ENCODE peak calls at places on chromosome 21, in four cellular contexts. W is kidney epithelial cell, P is astrocyte of the spinal cord, C is brain microvascular endothelial cell. V is an unnamed sample.

GRCh38 chr21:28883931-28884330 is 108.7 kb downstream of the LTN1 start:
- DNase-seq in W (no peak), P (no peak), C (no peak), V (no peak)

GRCh38 chr21:41663805-41664788 is 102.8 kb downstream of the RIPK4 start:
- DNase-seq in W (no peak), P (peak), C (peak), V (no peak)

GRCh38 chr21:28069446-28069845 is 923.2 kb downstream of the LTN1 start:
- DNase-seq in W (no peak), P (peak), C (peak), V (peak)

GRCh38 chr21:17858764-17859163 is 39.6 kb upstream of the C21orf91 start:
- DNase-seq in W (no peak), P (no peak), C (no peak), V (no peak)

GRCh38 chr21:41744028-41744940 is 22.6 kb downstream of the RIPK4 start:
- DNase-seq in W (no peak), P (no peak), C (no peak), V (no peak)

GRCh38 chr21:14773777-14774345 is 227.7 kb upstream of the SAMSN1 start:
- DNase-seq in W (no peak), P (peak), C (peak), V (peak)

GRCh38 chr21:41379901-41380300 is 18.1 kb downstream of the MX2 start:
- DNase-seq in W (no peak), P (no peak), C (no peak), V (no peak)

GRCh38 chr21:15687208-15687607 is 42.6 kb upstream of the USP25 start:
- DNase-seq in W (no peak), P (no peak), C (peak), V (no peak)

GRCh38 chr21:24046816-24047443 is 1560.4 kb downstream of the MRPL39 start:
- DNase-seq in W (no peak), P (peak), C (no peak), V (no peak)

GRCh38 chr21:46183910-46184624 is at the start of gene SPATC1L:
- DNase-seq in W (peak), P (peak), C (peak), V (peak)

GRCh38 chr21:41631564-41632461 is 123.9 kb upstream of the TMPRSS2 start:
- DNase-seq in W (no peak), P (peak), C (no peak), V (peak)

GRCh38 chr21:42081138-42081537 is 10.0 kb downstream of the UMODL1 start:
- DNase-seq in W (no peak), P (no peak), C (peak), V (no peak)

GRCh38 chr21:17802568-17802967 is 16.6 kb downstream of the C21orf91 start:
- DNase-seq in W (peak), P (peak), C (peak), V (no peak)

GRCh38 chr21:46155514-46156377 is at the start of gene FTCD:
- DNase-seq in W (no peak), P (no peak), C (no peak), V (no peak)

GRCh38 chr21:41562101-41563000 is 54.4 kb upstream of the TMPRSS2 start:
- DNase-seq in W (no peak), P (no peak), C (no peak), V (no peak)

GRCh38 chr21:28133116-28133515 is 859.6 kb downstream of the LTN1 start:
- DNase-seq in W (no peak), P (no peak), C (no peak), V (peak)

GRCh38 chr21:27275294-27275927 is 308.5 kb upstream of the ADAMTS5 start:
- DNase-seq in W (peak), P (peak), C (peak), V (peak)

GRCh38 chr21:45950740-45951515 is 30.6 kb upstream of the COL6A1 start:
- DNase-seq in W (no peak), P (peak), C (peak), V (peak)

GRCh38 chr21:28492127-28492526 is 500.6 kb downstream of the LTN1 start:
- DNase-seq in W (no peak), P (no peak), C (no peak), V (no peak)

GRCh38 chr21:42245348-42246185 is 26.6 kb downstream of the ABCG1 start:
- DNase-seq in W (no peak), P (no peak), C (no peak), V (no peak)

GRCh38 chr21:46028547-46029200 is 47.1 kb downstream of the COL6A1 start:
- DNase-seq in W (no peak), P (no peak), C (no peak), V (peak)

GRCh38 chr21:26846036-26846931 is 1.1 kb upstream of the ADAMTS1 start:
- DNase-seq in W (no peak), P (peak), C (peak), V (peak)

GRCh38 chr21:39317134-39318090 is 4.0 kb upstream of the BRWD1 start:
- DNase-seq in W (no peak), P (no peak), C (no peak), V (no peak)

GRCh38 chr21:37793660-37794059 is 122.6 kb downstream of the KCNJ6 start:
- DNase-seq in W (no peak), P (peak), C (no peak), V (peak)

GRCh38 chr21:21137986-21138385 is 139.8 kb downstream of the NCAM2 start:
- DNase-seq in W (no peak), P (peak), C (peak), V (peak)

GRCh38 chr21:40466893-40467483 is 380.0 kb downstream of the DSCAM start:
- DNase-seq in W (no peak), P (peak), C (no peak), V (no peak)

GRCh38 chr21:14273736-14274538 is 58.0 kb downstream of the RBM11 start:
- DNase-seq in W (no peak), P (no peak), C (no peak), V (no peak)

GRCh38 chr21:30102881-30103280 is 63.7 kb downstream of the CLDN17 start:
- DNase-seq in W (no peak), P (no peak), C (no peak), V (no peak)

GRCh38 chr21:45874716-45875415 is 106.7 kb upstream of the COL6A1 start:
- DNase-seq in W (peak), P (peak), C (peak), V (peak)

GRCh38 chr21:25561668-25562641 is 45.3 kb downstream of the MRPL39 start:
- DNase-seq in W (no peak), P (peak), C (peak), V (peak)

GRCh38 chr21:41207401-41208388 is 39.7 kb downstream of the BACE2 start:
- DNase-seq in W (peak), P (peak), C (peak), V (peak)

GRCh38 chr21:35503646-35504045 is 454.5 kb upstream of the RUNX1 start:
- DNase-seq in W (no peak), P (peak), C (no peak), V (peak)
- H3K4me3 ChIP-seq in W (no peak), P (no peak), C (no peak), V (no peak)

DNA sequence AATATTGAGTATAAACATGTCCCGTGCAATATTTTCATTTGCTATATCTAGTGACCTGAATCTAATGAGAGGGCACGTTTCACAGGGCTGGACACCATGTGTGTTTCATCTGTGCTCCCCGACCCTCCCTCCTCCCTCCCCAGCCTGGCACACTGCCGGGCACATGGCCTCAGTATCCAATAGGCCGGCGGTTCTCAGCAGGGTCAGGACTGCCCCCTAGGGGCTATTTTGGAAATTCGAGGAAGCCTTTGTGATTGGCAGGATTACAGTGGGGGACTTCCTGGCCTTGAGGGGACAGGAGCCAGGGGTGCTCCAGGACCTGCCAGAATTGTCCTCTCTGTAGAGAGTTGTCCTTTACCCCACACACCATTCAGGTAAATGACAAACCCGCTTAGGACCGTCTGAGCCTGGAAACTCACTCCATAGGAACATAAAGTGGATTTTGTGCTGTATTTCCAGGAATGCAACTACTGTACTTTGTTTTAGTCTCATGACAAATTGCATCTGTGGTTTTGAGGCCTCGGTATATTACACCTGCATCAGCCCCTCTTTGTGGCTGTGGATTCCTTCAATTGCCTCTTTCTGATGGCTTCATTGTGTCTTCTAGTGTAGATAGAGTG is 109.5 kb upstream of the SIM2 start:
- DNase-seq in W (no peak), P (no peak), C (peak), V (peak)
- TF ChIP-seq CTCF in W (peak), P (peak), C (peak), V (peak)

DNA sequence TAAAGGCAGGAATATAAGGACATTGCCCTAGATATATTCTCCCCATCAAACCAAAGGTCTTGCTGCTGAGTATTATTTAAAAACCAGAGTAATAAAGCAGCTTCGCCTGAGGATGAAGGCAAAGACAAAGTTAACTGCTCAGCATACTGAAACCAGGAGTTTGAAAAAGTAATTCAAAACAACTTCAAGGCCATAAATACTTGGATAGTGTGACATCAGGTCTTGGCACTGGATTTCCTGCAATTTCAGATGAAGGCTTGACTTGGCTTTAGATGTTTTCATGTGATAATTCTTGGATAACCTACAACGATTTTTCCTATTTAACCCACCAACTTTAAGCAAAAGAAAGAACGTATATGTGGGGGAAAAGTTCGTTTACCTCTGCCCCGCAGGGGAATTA is 10.6 kb downstream of the SOD1 start:
- DNase-seq in W (no peak), P (no peak), C (no peak), V (peak)
- H3K4me3 ChIP-seq in W (no peak), P (no peak), C (no peak), V (no peak)

GRCh38 chr21:33588485-33589335 is at the start of gene DONSON:
- DNase-seq in W (no peak), P (peak), C (peak), V (peak)
- TF ChIP-seq CTCF in W (no peak), P (no peak), C (no peak), V (no peak)

GRCh38 chr21:44867999-44868700 is 5.3 kb downstream of the PTTG1IP start:
- DNase-seq in W (no peak), P (no peak), C (no peak), V (no peak)

GRCh38 chr21:44868707-44869106 is 4.8 kb downstream of the PTTG1IP start:
- DNase-seq in W (no peak), P (no peak), C (no peak), V (no peak)

GRCh38 chr21:44867464-44867863 is 6.0 kb downstream of the PTTG1IP start:
- DNase-seq in W (no peak), P (no peak), C (no peak), V (no peak)

GRCh38 chr21:44865561-44866280 is 7.8 kb downstream of the PTTG1IP start:
- DNase-seq in W (no peak), P (peak), C (no peak), V (no peak)

DNA sequence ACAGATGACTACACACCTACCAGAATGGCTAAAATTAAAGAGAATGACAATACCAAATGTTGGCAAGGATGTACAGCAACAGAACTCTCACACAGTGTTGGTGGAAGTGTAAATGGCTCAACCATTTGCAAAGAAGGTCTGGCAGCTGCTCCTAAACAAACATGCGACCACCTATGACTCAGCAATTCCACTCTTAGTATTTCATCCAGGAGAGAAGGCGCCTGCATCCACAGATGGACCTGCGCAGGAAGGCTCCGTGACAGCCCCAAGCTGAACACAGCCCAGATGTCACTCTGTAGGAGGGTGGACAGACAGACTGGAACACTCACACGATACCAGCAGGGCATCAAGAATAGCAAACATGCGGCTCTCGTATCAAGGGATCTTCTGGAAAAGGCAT is 6.7 kb downstream of the PTTG1IP start:
- DNase-seq in W (no peak), P (peak), C (peak), V (peak)
- H3K4me3 ChIP-seq in W (no peak), P (no peak), C (no peak), V (no peak)

DNA sequence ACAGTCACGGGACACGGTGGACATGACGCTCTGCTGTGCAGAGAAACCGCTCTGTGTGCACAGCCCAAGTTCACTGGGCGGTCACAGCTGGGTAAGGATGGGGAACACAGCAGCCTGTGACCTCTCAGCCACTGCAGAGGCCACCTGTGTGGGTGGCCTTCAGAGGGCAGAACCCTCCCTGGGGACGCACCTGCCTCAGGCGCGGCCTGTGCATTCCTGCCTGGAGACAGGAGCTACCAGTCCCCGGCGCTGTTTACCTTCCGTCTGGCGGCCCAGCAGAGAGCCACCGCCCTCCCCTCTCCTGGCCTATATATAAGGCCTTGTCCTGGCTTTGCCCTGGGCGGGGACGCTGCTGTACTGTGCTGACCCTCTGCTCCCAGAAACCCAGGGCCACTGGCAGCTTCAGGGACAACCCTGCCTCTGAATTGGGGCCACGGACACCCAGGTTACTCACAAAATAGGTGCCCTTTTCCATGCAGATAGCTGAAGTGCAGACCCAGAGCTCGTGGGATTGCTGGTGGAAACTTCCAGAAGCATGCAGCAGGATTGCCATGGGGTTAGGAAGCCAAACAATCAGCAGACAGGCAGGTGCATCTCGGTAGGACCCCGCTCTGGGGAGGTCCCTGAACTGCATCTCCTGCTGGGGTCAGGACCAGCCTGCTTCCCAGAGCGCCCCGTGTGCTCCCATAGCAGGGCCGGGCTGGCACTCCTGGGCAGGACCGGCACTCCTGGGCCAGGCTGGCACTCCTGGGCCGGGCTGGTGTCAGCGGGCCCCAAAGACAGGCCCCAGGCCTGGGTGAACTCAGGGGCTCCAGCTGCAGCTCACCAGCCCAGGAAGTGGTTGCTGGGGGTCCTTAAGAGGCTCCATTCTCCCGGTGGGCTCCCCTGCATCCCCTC is 83.6 kb downstream of the SIK1 start:
- DNase-seq in W (no peak), P (no peak), C (no peak), V (no peak)
- TF ChIP-seq CTCF in W (no peak), P (no peak), C (no peak), V (no peak)

V was measured in fibroblast of the aortic adventitia.